ENCODE peak calls at places on chromosomes 2 and 18, in six cellular contexts. U, D, C, I, H and A are unnamed samples.

GRCh38 chr2:207881902-207882301 is 112.2 kb upstream of the FZD5 start:
- DNase-seq in U (no peak), D (no peak), C (no peak), I (no peak), H (no peak), A (no peak)

GRCh38 chr2:43944915-43945314 is 50.9 kb downstream of the LRPPRC start:
- DNase-seq in U (no peak), D (no peak), C (no peak), I (no peak), H (no peak), A (no peak)

GRCh38 chr2:185466915-185467314 is 271.7 kb upstream of the FSIP2 start:
- DNase-seq in U (no peak), D (no peak), C (no peak), I (no peak), H (no peak), A (no peak)

GRCh38 chr18:21745234-21745633 is 4.6 kb downstream of the MIB1 start:
- DNase-seq in U (no peak), D (no peak), C (no peak), I (no peak), H (no peak), A (no peak)

GRCh38 chr2:227033471-227034148 is 130.4 kb downstream of the COL4A4 start:
- DNase-seq in U (peak), D (no peak), C (peak), I (no peak), H (no peak), A (peak)

GRCh38 chr2:234564719-234565118 is 67.8 kb upstream of the ARL4C start:
- DNase-seq in U (no peak), D (no peak), C (no peak), I (peak), H (no peak), A (no peak)

GRCh38 chr18:71194438-71194837 is 905.6 kb downstream of the SOCS6 start:
- DNase-seq in U (no peak), D (no peak), C (no peak), I (no peak), H (no peak), A (no peak)

GRCh38 chr2:131126436-131126835 is 21.3 kb downstream of the PLEKHB2 start:
- DNase-seq in U (no peak), D (no peak), C (no peak), I (no peak), H (no peak), A (no peak)

GRCh38 chr2:136254681-136255080 is 136.7 kb upstream of the CXCR4 start:
- DNase-seq in U (no peak), D (no peak), C (no peak), I (no peak), H (no peak), A (no peak)

GRCh38 chr2:64492821-64493220 is 31.3 kb upstream of the AFTPH start:
- DNase-seq in U (no peak), D (no peak), C (no peak), I (no peak), H (no peak), A (no peak)

GRCh38 chr2:100878000-100878786 is 58.3 kb downstream of the NPAS2 start:
- DNase-seq in U (no peak), D (no peak), C (no peak), I (no peak), H (no peak), A (no peak)

GRCh38 chr2:30758315-30758714 is 48.9 kb downstream of the CAPN13 start:
- DNase-seq in U (no peak), D (no peak), C (no peak), I (no peak), H (peak), A (no peak)

GRCh38 chr2:129798626-129799025 is 180.8 kb upstream of the RAB6C start:
- DNase-seq in U (no peak), D (no peak), C (no peak), I (no peak), H (no peak), A (no peak)

GRCh38 chr2:52695731-52696130 is 1071.9 kb upstream of the CHAC2 start:
- DNase-seq in U (no peak), D (no peak), C (no peak), I (no peak), H (no peak), A (no peak)

GRCh38 chr2:68458962-68459361 is 8.1 kb downstream of the FBXO48 start:
- DNase-seq in U (no peak), D (no peak), C (peak), I (no peak), H (no peak), A (no peak)

GRCh38 chr2:216006164-216006663 is 7.1 kb downstream of the MREG start:
- DNase-seq in U (peak), D (peak), C (peak), I (no peak), H (peak), A (no peak)

GRCh38 chr18:13570216-13570615 is 156.1 kb downstream of the FAM210A start:
- DNase-seq in U (no peak), D (no peak), C (no peak), I (no peak), H (no peak), A (no peak)

GRCh38 chr18:36386150-36386920 is 88.8 kb downstream of the FHOD3 start:
- DNase-seq in U (no peak), D (no peak), C (no peak), I (no peak), H (no peak), A (no peak)

GRCh38 chr2:763766-764525 is 86.7 kb upstream of the TMEM18 start:
- DNase-seq in U (no peak), D (no peak), C (no peak), I (no peak), H (no peak), A (no peak)

GRCh38 chr2:231152800-231153557 is 28.1 kb upstream of the HTR2B start:
- DNase-seq in U (no peak), D (no peak), C (no peak), I (no peak), H (no peak), A (no peak)

GRCh38 chr18:45637546-45638327 is 22.5 kb downstream of the SLC14A2 start:
- DNase-seq in U (peak), D (no peak), C (no peak), I (no peak), H (no peak), A (no peak)

GRCh38 chr18:8217041-8217564 is 392.1 kb upstream of the RAB12 start:
- DNase-seq in U (no peak), D (no peak), C (no peak), I (no peak), H (no peak), A (no peak)

GRCh38 chr2:15806801-15807417 is 133.4 kb upstream of the MYCN start:
- DNase-seq in U (no peak), D (no peak), C (no peak), I (no peak), H (no peak), A (no peak)

GRCh38 chr18:55275042-55275897 is 312.7 kb downstream of the TCF4 start:
- DNase-seq in U (no peak), D (no peak), C (peak), I (no peak), H (no peak), A (peak)

GRCh38 chr2:171160119-171160629 is 519 bp downstream of the TLK1 start:
- DNase-seq in U (no peak), D (peak), C (peak), I (peak), H (peak), A (peak)

GRCh38 chr2:185668710-185669109 is 69.9 kb upstream of the FSIP2 start:
- DNase-seq in U (no peak), D (no peak), C (no peak), I (no peak), H (no peak), A (no peak)

GRCh38 chr2:176533505-176534193 is 264.4 kb downstream of the MTX2 start:
- DNase-seq in U (no peak), D (no peak), C (no peak), I (no peak), H (no peak), A (no peak)

GRCh38 chr2:72924353-72925240 is 7.3 kb downstream of the EMX1 start:
- DNase-seq in U (peak), D (no peak), C (no peak), I (no peak), H (peak), A (no peak)

GRCh38 chr2:16613475-16613874 is 52.2 kb downstream of the CYRIA start:
- DNase-seq in U (no peak), D (no peak), C (no peak), I (no peak), H (no peak), A (no peak)

GRCh38 chr2:174492963-174493431 is 6.2 kb upstream of the GPR155 start:
- DNase-seq in U (peak), D (no peak), C (no peak), I (no peak), H (no peak), A (no peak)

GRCh38 chr18:37617623-37618022 is 52.0 kb upstream of the CELF4 start:
- DNase-seq in U (no peak), D (no peak), C (no peak), I (no peak), H (no peak), A (no peak)

GRCh38 chr2:160603771-160604510 is 110.3 kb upstream of the RBMS1 start:
- DNase-seq in U (no peak), D (no peak), C (no peak), I (no peak), H (no peak), A (no peak)